ENCODE peak calls at places on chromosome 11, in nine cellular contexts. T is HS-5, S is spleen, N is amygdala, X is HEK293T, L is lower lobe of right lung, Y is GM13977, A is ureter, R is frontal cortex. Z is an unnamed sample.

GRCh38 chr11:132026746-132027145 is 656.3 kb downstream of the NTM start:
- DNase-seq in R (no peak), X (no peak), Y (no peak), N (no peak), L (no peak), T (no peak), A (no peak), S (no peak), Z (no peak)

GRCh38 chr11:106950067-106950491 is 68.2 kb downstream of the GUCY1A2 start:
- DNase-seq in S (no peak), R (no peak), A (no peak), X (no peak), L (no peak), N (no peak), T (no peak), Y (no peak), Z (no peak)

GRCh38 chr11:130407978-130408377 is 20.4 kb downstream of the ADAMTS8 start:
- DNase-seq in N (no peak), S (no peak), L (no peak), R (no peak), Y (no peak), X (no peak), T (peak), A (peak), Z (no peak)

GRCh38 chr11:124747406-124748099 is 4.5 kb downstream of the VSIG2 start:
- DNase-seq in R (peak), X (no peak), L (no peak), T (no peak), A (no peak), S (no peak), N (no peak), Y (peak), Z (no peak)

GRCh38 chr11:68038718-68039525 is at the start of gene TCIRG1:
- DNase-seq in A (peak), N (peak), S (peak), R (peak), T (no peak), Y (peak), X (peak), L (peak), Z (peak)

GRCh38 chr11:15663778-15664218 is 549.1 kb downstream of the INSC start:
- DNase-seq in X (peak), S (no peak), A (no peak), L (no peak), R (no peak), N (no peak), T (no peak), Y (no peak), Z (no peak)

GRCh38 chr11:16881074-16881709 is 133.0 kb downstream of the PLEKHA7 start:
- DNase-seq in A (peak), Y (no peak), N (no peak), T (no peak), X (no peak), S (no peak), L (peak), R (no peak), Z (no peak)

GRCh38 chr11:16809901-16810668 is 71.6 kb downstream of the C11orf58 start:
- DNase-seq in Y (no peak), A (peak), R (peak), L (no peak), S (peak), T (no peak), N (peak), X (no peak), Z (no peak)

GRCh38 chr11:6022954-6023353 is 7.6 kb downstream of the OR56A1 start:
- DNase-seq in R (no peak), S (no peak), L (no peak), X (peak), A (no peak), N (no peak), T (peak), Y (peak), Z (peak)

GRCh38 chr11:45517171-45517770 is 148.2 kb downstream of the CHST1 start:
- DNase-seq in Y (no peak), N (no peak), A (no peak), X (no peak), S (no peak), L (no peak), R (no peak), T (no peak), Z (no peak)

GRCh38 chr11:117796456-117797428 is at the start of gene DSCAML1:
- DNase-seq in L (no peak), X (no peak), S (no peak), Y (peak), T (no peak), R (peak), N (peak), A (no peak), Z (no peak)

GRCh38 chr11:64881476-64881875 is 3.1 kb upstream of the EHD1 start:
- DNase-seq in S (peak), X (no peak), N (no peak), L (no peak), R (no peak), A (peak), T (no peak), Y (no peak), Z (no peak)

GRCh38 chr11:66315498-66315885 is 1.4 kb downstream of the CD248 start:
- DNase-seq in N (no peak), S (no peak), Y (no peak), A (no peak), X (no peak), L (no peak), R (no peak), T (no peak), Z (no peak)

GRCh38 chr11:46668480-46669085 is 31.8 kb downstream of the ARHGAP1 start:
- DNase-seq in R (no peak), T (no peak), A (no peak), Y (no peak), X (no peak), N (no peak), L (no peak), S (no peak), Z (no peak)

GRCh38 chr11:100619484-100619883 is 67.6 kb upstream of the ARHGAP42 start:
- DNase-seq in L (no peak), X (no peak), R (no peak), N (no peak), T (peak), Y (no peak), S (no peak), A (no peak), Z (no peak)

GRCh38 chr11:69479591-69480271 is 1.7 kb upstream of the LINC01488 start:
- DNase-seq in Y (no peak), R (no peak), S (peak), T (no peak), X (no peak), L (peak), A (no peak), N (no peak), Z (peak)

GRCh38 chr11:95524328-95525036 is 265.1 kb downstream of the FAM76B start:
- DNase-seq in A (no peak), X (no peak), S (no peak), T (no peak), Y (no peak), R (no peak), L (no peak), N (no peak), Z (no peak)

GRCh38 chr11:7604331-7604973 is 68.8 kb downstream of the CYB5R2 start:
- DNase-seq in S (no peak), L (no peak), X (no peak), T (no peak), Y (no peak), N (no peak), A (peak), R (no peak), Z (no peak)

GRCh38 chr11:71527576-71528210 is 626 bp downstream of the KRTAP5-7 start:
- DNase-seq in R (no peak), L (no peak), N (no peak), X (no peak), T (no peak), S (no peak), Y (no peak), A (no peak), Z (no peak)

GRCh38 chr11:76044750-76045320 is 161.5 kb downstream of the WNT11 start:
- DNase-seq in A (no peak), T (no peak), X (no peak), N (no peak), R (no peak), Y (no peak), S (no peak), L (no peak), Z (no peak)

GRCh38 chr11:394034-394857 is at the start of gene PKP3:
- DNase-seq in X (no peak), R (no peak), S (no peak), Y (no peak), L (peak), T (peak), N (no peak), A (peak), Z (no peak)

GRCh38 chr11:9825315-9825714 is 161.4 kb downstream of the SWAP70 start:
- DNase-seq in N (no peak), L (no peak), Y (no peak), R (no peak), T (peak), X (no peak), S (no peak), A (no peak), Z (no peak)

GRCh38 chr11:16335236-16335962 is 20.9 kb downstream of the SOX6 start:
- DNase-seq in S (no peak), N (no peak), A (no peak), Y (no peak), R (no peak), X (no peak), T (no peak), L (no peak), Z (no peak)

GRCh38 chr11:40732107-40732506 is 727.3 kb downstream of the LRRC4C start:
- DNase-seq in R (no peak), N (no peak), Y (no peak), A (no peak), T (no peak), L (no peak), X (no peak), S (no peak), Z (no peak)

Z was measured in HuH-7.5.